ENCODE peak calls at places on chromosomes 2 and 18, in six cellular contexts. N is adipocyte, Z is left ventricle myocardium inferior, K is adrenal gland, S is gastrocnemius medialis, W is fibroblast of the aortic adventitia. A is an unnamed sample.

GRCh38 chr2:198309673-198310280 is 505.4 kb downstream of the PLCL1 start:
- DNase-seq in W (peak; percentile 68), Z (no peak), S (no peak), N (peak; percentile 87), K (peak; percentile 24), A (no peak)

GRCh38 chr2:30366199-30366691 is 80.8 kb upstream of the LCLAT1 start:
- DNase-seq in Z (no peak), N (peak; percentile 14), S (no peak), W (no peak), K (no peak), A (no peak)

GRCh38 chr2:222566229-222566628 is 89.7 kb downstream of the FARSB start:
- DNase-seq in N (no peak), K (no peak), Z (no peak), W (no peak), S (peak; percentile 9), A (no peak)

GRCh38 chr2:150911766-150912280 is 349.8 kb downstream of the RBM43 start:
- DNase-seq in N (peak; percentile 78), S (peak; percentile 48), W (peak; percentile 99), K (peak; percentile 84), Z (peak; percentile 35), A (peak; percentile 75)

GRCh38 chr2:175366814-175367213 is 185.3 kb upstream of the ATP5MC3 start:
- DNase-seq in S (no peak), Z (no peak), W (peak; percentile 57), N (peak; percentile 75), K (no peak), A (no peak)

GRCh38 chr2:173184031-173185004 is 108.7 kb downstream of the MAP3K20 start:
- DNase-seq in N (peak; percentile 96), Z (no peak), W (peak; percentile 100), S (peak; percentile 63), K (peak; percentile 56), A (peak; percentile 62)

GRCh38 chr18:3451166-3451988 is 1.4 kb downstream of the TGIF1 start:
- DNase-seq in W (peak; percentile 95), S (peak; percentile 92), Z (peak; percentile 95), K (peak; percentile 94), N (peak; percentile 96), A (peak; percentile 96)

GRCh38 chr18:76491801-76492668 is 3.0 kb downstream of the ZNF516 start:
- DNase-seq in Z (no peak), W (peak; percentile 37), N (peak; percentile 71), K (peak; percentile 53), S (no peak), A (peak; percentile 52)

GRCh38 chr2:207166349-207167128 is 791 bp upstream of the KLF7 start:
- DNase-seq in W (peak; percentile 83), Z (peak; percentile 83), N (peak; percentile 86), S (no peak), K (peak; percentile 84), A (peak; percentile 89)

GRCh38 chr2:223647258-223647952 is 45.2 kb upstream of the SCG2 start:
- DNase-seq in Z (no peak), S (no peak), W (peak; percentile 12), K (no peak), N (no peak), A (no peak)

GRCh38 chr18:74951165-74951760 is 257.7 kb downstream of the PTGR3 start:
- DNase-seq in W (peak; percentile 97), S (no peak), Z (no peak), K (peak; percentile 28), N (peak; percentile 88), A (no peak)

GRCh38 chr2:42183775-42184174 is 14.6 kb downstream of the EML4 start:
- DNase-seq in K (no peak), W (no peak), S (no peak), N (no peak), Z (no peak), A (no peak)
- H3K4me3 ChIP-seq in K (no peak overlapping the region), W (no peak overlapping the region), S (no peak overlapping the region), N (no peak overlapping the region), Z (no peak overlapping the region), A (no peak overlapping the region)

GRCh38 chr2:109196081-109196875 is 67.3 kb downstream of the SH3RF3 start:
- DNase-seq in S (no peak), N (no peak), K (no peak), W (no peak), Z (no peak), A (peak; percentile 52)

GRCh38 chr2:109195193-109196045 is 66.4 kb downstream of the SH3RF3 start:
- DNase-seq in S (no peak), K (no peak), Z (peak; percentile 47), N (no peak), W (peak; percentile 38), A (peak; percentile 80)

GRCh38 chr2:109189751-109190150 is 60.7 kb downstream of the SH3RF3 start:
- DNase-seq in N (peak; percentile 47), S (no peak), W (no peak), K (no peak), Z (no peak), A (no peak)

GRCh38 chr2:109197491-109198480 is 68.8 kb downstream of the SH3RF3 start:
- DNase-seq in W (no peak), K (no peak), S (no peak), N (no peak), Z (no peak), A (no peak)

DNA sequence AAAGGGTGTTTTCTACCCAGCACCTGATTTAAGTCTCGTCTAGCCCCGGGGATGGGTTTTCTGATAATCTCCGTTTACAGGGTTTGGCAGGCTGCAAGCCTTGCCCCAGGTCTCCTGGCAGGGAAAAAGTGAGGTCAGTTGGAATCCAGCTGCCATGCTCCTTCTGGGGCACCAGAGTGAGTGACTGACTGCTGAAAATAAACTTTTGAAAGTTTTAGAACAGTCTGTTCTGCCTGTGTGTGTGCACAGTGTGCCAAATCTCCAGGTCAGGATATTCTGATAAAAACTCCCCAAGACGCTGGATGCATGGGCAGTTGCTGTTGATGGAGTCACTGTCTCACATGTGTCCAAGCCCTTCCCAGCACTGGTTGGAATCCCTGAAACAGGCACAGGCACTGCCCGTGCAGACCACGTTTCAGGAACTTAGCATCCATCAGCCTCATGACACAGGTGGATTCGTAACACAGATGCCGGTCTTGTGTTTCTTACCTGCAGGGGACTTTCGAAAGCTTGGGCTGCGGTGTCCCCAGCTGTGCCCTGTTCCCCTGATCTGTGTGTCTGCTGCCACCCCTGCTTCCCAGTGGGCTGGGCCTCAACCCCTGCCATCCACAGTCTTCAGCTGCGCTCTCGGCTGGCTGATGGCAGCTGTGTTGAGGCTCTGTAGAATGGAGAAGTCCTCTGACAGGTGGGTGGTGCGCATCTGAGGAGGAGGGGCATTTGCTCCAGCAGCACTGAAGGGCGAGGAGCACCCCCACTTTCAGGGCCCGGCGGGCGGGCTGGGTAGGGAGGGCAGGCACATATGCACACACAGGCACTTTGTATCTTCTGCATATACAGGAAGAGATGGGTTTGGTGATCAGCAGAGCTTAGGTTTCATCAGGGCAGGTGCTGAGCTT is 65.0 kb downstream of the SH3RF3 start:
- DNase-seq in Z (no peak), K (no peak), N (no peak), S (no peak), W (no peak), A (no peak)
- H3K4me3 ChIP-seq in Z (no peak overlapping the region), K (no peak overlapping the region), N (no peak overlapping the region), S (no peak overlapping the region), W (no peak overlapping the region), A (no peak overlapping the region)

DNA sequence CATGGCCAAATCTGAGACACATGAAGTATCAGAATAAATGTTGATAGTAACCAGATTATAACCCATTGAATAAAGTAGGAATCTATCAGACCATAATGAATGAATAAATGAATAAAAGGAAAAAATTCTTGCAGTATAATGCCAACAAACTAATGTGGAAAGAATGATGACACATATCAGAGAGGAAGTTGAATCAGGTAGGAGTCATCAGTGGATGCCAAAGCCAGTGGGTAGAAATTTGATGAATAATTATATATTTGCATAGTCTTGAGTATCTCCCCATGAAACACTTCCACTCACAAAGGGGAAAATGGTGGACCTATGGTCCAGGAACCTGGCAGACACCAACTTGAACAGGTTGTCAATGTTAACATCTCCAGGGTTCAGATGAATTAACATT is 68.6 kb downstream of the GALNT3 start:
- DNase-seq in S (no peak), W (peak; percentile 70), N (peak; percentile 36), K (no peak), Z (no peak), A (no peak)
- H3K4me3 ChIP-seq in S (no peak overlapping the region), W (no peak overlapping the region), N (no peak overlapping the region), K (no peak overlapping the region), Z (no peak overlapping the region), A (no peak overlapping the region)

GRCh38 chr18:42392416-42392815 is 437.4 kb downstream of the PIK3C3 start:
- DNase-seq in W (peak; percentile 8), S (no peak), K (no peak), N (no peak), Z (no peak), A (no peak)
- H3K4me3 ChIP-seq in W (no peak overlapping the region), S (no peak overlapping the region), K (no peak overlapping the region), N (no peak overlapping the region), Z (no peak overlapping the region), A (no peak overlapping the region)

GRCh38 chr2:177262137-177262536 is 2.4 kb downstream of the NFE2L2 start:
- DNase-seq in K (no peak), S (no peak), N (no peak), Z (no peak), W (no peak), A (no peak)
- H3K4me3 ChIP-seq in K (no peak overlapping the region), S (peak overlapping the region; percentile 99), N (peak overlapping the region; percentile 93), Z (peak overlapping the region; percentile 90), W (peak overlapping the region; percentile 75), A (peak overlapping the region; percentile 86)

A was measured in psoas muscle.